ENCODE peak calls at places on chromosomes 5 and 9, in seven cellular contexts. G, C, E, T, N, L and J are unnamed samples.

GRCh38 chr5:93715327-93715726 is 26.1 kb downstream of the POU5F2 start:
- DNase-seq in E (peak), C (no peak), G (peak), N (no peak), T (no peak), L (no peak), J (no peak)

GRCh38 chr5:4674176-4674575 is 466.0 kb upstream of the ADAMTS16 start:
- DNase-seq in T (no peak), E (no peak), C (no peak), G (no peak), N (no peak), L (no peak), J (no peak)

GRCh38 chr9:129462360-129462759 is 158.5 kb downstream of the C9orf50 start:
- DNase-seq in G (no peak), E (no peak), N (no peak), C (no peak), L (no peak), T (no peak), J (no peak)

GRCh38 chr5:388266-389196 is 54.4 kb upstream of the EXOC3 start:
- DNase-seq in E (no peak), T (no peak), G (no peak), N (no peak), C (no peak), L (no peak), J (peak)

GRCh38 chr9:134011401-134011800 is 13.9 kb upstream of the BRD3OS start:
- DNase-seq in T (no peak), N (no peak), E (no peak), C (no peak), L (no peak), G (no peak), J (no peak)

GRCh38 chr9:93459432-93459847 is 6.1 kb upstream of the FAM120AOS start:
- DNase-seq in G (no peak), E (no peak), C (no peak), N (no peak), T (no peak), L (no peak), J (peak)

GRCh38 chr5:39561421-39561820 is 136.6 kb upstream of the DAB2 start:
- DNase-seq in L (no peak), N (no peak), E (no peak), T (no peak), G (no peak), C (no peak), J (no peak)

GRCh38 chr5:30747412-30747811 is 446.1 kb upstream of the CDH6 start:
- DNase-seq in E (no peak), T (no peak), G (no peak), N (no peak), L (no peak), C (no peak), J (no peak)

GRCh38 chr5:159100022-159100927 is 559 bp upstream of the EBF1 start:
- DNase-seq in E (no peak), C (peak), G (peak), L (peak), N (peak), T (peak), J (peak)

GRCh38 chr5:54713923-54714581 is 196.5 kb downstream of the SNX18 start:
- DNase-seq in G (no peak), L (no peak), E (no peak), C (no peak), T (no peak), N (no peak), J (no peak)

GRCh38 chr5:55800924-55801323 is 50.2 kb upstream of the IL31RA start:
- DNase-seq in G (no peak), L (no peak), N (no peak), E (no peak), T (no peak), C (no peak), J (no peak)

GRCh38 chr5:125440905-125441304 is 694.5 kb upstream of the ZNF608 start:
- DNase-seq in L (no peak), E (no peak), C (no peak), T (no peak), N (no peak), G (no peak), J (no peak)

GRCh38 chr9:123283455-123283854 is 15.1 kb upstream of the STRBP start:
- DNase-seq in T (no peak), N (no peak), G (no peak), E (no peak), C (no peak), L (no peak), J (no peak)

GRCh38 chr9:86854898-86855523 is 92.3 kb downstream of the GAS1 start:
- DNase-seq in L (no peak), N (no peak), E (peak), T (peak), C (no peak), G (peak), J (peak)

GRCh38 chr5:83095973-83096539 is 18.7 kb downstream of the XRCC4 start:
- DNase-seq in N (peak), G (no peak), T (no peak), L (no peak), E (peak), C (peak), J (no peak)

GRCh38 chr9:89843074-89843473 is 238.3 kb downstream of the GADD45G start:
- DNase-seq in T (no peak), E (no peak), N (no peak), G (no peak), L (no peak), C (no peak), J (no peak)

GRCh38 chr5:126138475-126139005 is 284.7 kb upstream of the GRAMD2B start:
- DNase-seq in C (no peak), G (no peak), T (no peak), E (no peak), L (no peak), N (no peak), J (peak)

GRCh38 chr5:150510460-150511263 is 2.7 kb downstream of the NDST1 start:
- DNase-seq in G (peak), E (peak), N (no peak), L (no peak), C (no peak), T (no peak), J (peak)

GRCh38 chr9:2622361-2623045 is 916 bp downstream of the VLDLR start:
- DNase-seq in T (no peak), L (no peak), N (no peak), E (no peak), G (peak), C (no peak), J (no peak)

GRCh38 chr5:79263290-79263689 is 27.4 kb downstream of the JMY start:
- DNase-seq in C (no peak), E (no peak), N (no peak), T (no peak), L (peak), G (no peak), J (no peak)

GRCh38 chr5:145619806-145620205 is 215.3 kb downstream of the PRELID2 start:
- DNase-seq in G (no peak), L (no peak), C (no peak), N (no peak), E (no peak), T (no peak), J (no peak)
- TF ChIP-seq JUND in G (no peak), L (no peak), C (no peak), N (no peak), E (no peak), T (no peak), J (no peak)

DNA sequence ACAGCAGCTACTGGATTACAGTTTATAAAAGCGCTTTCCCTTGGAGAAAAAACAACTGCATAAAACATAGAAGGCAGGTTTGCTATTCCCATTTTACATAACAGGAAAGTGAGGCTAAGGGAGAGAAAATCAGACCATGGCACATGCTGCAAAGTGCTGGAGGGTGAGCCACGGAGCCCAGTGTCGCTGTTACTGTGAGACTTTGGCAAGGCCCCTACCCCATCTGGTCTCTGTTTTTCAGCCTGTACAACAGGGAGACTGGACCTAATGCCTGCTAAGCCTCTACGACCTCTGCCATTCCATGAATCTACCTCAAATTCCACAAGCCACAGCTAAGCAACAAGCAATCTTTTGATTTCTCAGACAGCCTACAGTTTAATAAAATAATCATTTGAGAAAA is 139.2 kb downstream of the GABBR2 start:
- DNase-seq in C (no peak), N (no peak), T (no peak), E (no peak), G (no peak), L (no peak), J (no peak)
- TF ChIP-seq JUND in C (no peak), N (no peak), T (no peak), E (no peak), G (no peak), L (no peak), J (no peak)

GRCh38 chr5:38367410-38367809 is 109.1 kb downstream of the EGFLAM start:
- DNase-seq in L (no peak), N (peak), G (no peak), C (no peak), E (no peak), T (no peak), J (no peak)
- TF ChIP-seq JUND in L (no peak), N (no peak), G (no peak), C (no peak), E (no peak), T (no peak), J (no peak)

DNA sequence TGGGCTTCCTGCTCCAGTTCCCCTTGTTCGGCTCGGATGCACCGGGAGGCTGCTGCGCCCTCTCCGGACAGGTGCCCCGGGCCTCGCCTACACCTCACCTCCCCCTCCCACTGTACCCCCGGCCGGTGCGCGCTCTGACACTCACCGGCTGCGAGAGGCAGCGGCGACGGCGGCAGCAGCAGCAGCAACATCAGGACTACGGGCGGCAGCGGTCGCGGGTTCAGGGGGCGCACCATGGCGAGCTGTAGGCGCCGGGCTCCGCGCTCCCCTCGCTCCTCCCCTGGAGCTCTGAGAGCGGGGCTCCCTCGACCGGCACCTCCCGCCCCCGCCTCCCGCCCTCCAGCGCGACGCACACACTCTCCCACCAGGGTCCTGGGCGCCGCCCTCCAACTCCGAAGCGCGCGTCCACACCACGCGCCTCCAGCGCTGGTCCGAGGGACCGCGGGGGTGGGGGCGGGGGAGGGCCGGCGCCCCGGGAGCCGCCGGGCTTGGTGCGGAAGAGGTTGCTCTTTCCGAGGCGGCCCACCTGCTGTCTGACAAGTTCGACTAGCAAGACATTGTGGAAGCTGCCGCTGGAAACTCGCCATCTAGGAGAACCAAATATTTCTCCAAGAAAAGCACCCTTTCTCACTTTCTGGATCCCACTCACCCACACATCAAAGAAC is at the start of gene GFRA3:
- DNase-seq in C (no peak), N (peak), E (no peak), T (no peak), L (no peak), G (peak), J (no peak)
- TF ChIP-seq JUND in C (no peak), N (no peak), E (no peak), T (no peak), L (no peak), G (no peak), J (no peak)

GRCh38 chr5:179322071-179323025 is 22.9 kb downstream of the ADAMTS2 start:
- DNase-seq in L (no peak), N (no peak), T (no peak), E (no peak), G (no peak), C (no peak), J (no peak)
- TF ChIP-seq JUND in L (no peak), N (no peak), T (no peak), E (no peak), G (no peak), C (no peak), J (no peak)

GRCh38 chr9:127876764-127877562 is 512 bp downstream of the AK1 start:
- DNase-seq in N (no peak), T (no peak), L (no peak), G (peak), E (no peak), C (no peak), J (peak)

GRCh38 chr9:127876026-127876763 is 1.3 kb downstream of the AK1 start:
- DNase-seq in C (no peak), E (no peak), T (no peak), G (no peak), L (no peak), N (no peak), J (no peak)

GRCh38 chr9:127878001-127878651 is 651 bp upstream of the AK1 start:
- DNase-seq in C (no peak), L (no peak), T (no peak), N (peak), E (no peak), G (no peak), J (no peak)

GRCh38 chr9:127878652-127879377 is 1.3 kb upstream of the AK1 start:
- DNase-seq in L (no peak), G (no peak), C (no peak), T (no peak), N (no peak), E (no peak), J (peak)

GRCh38 chr9:127877566-127877998 is at the start of gene AK1:
- DNase-seq in N (peak), L (no peak), C (no peak), E (no peak), T (no peak), G (peak), J (peak)
- TF ChIP-seq JUND in N (no peak), L (no peak), C (no peak), E (no peak), T (no peak), G (no peak), J (no peak)

GRCh38 chr9:128149001-128149701 is at the start of gene LCN2:
- DNase-seq in L (no peak), G (no peak), N (no peak), C (peak), E (no peak), T (no peak), J (no peak)
- TF ChIP-seq JUND in L (no peak), G (no peak), N (no peak), C (no peak), E (no peak), T (no peak), J (no peak)

GRCh38 chr9:81610739-81611107 is 78.6 kb downstream of the TLE1 start:
- DNase-seq in E (no peak), C (no peak), N (no peak), G (no peak), L (no peak), T (no peak), J (no peak)

GRCh38 chr9:81605154-81605670 is 84.1 kb downstream of the TLE1 start:
- DNase-seq in E (peak), C (no peak), T (no peak), L (no peak), N (no peak), G (no peak), J (no peak)

GRCh38 chr9:81608289-81608657 is 81.1 kb downstream of the TLE1 start:
- DNase-seq in E (no peak), N (no peak), C (no peak), L (no peak), G (no peak), T (no peak), J (no peak)

GRCh38 chr9:81609782-81610738 is 79.3 kb downstream of the TLE1 start:
- DNase-seq in E (peak), N (no peak), T (no peak), G (no peak), C (no peak), L (no peak), J (no peak)

GRCh38 chr9:81607593-81608288 is 81.6 kb downstream of the TLE1 start:
- DNase-seq in C (no peak), L (no peak), T (no peak), E (no peak), N (no peak), G (no peak), J (no peak)
- TF ChIP-seq JUND in C (no peak), L (no peak), T (no peak), E (no peak), N (no peak), G (no peak), J (no peak)